ENCODE peak calls at places on chromosomes 5 and 9, in five cellular contexts. Z, C, U, D and Y are unnamed samples.

GRCh38 chr9:23638011-23638410 is 188.0 kb downstream of the ELAVL2 start:
- DNase-seq in C (no peak), U (no peak), Z (no peak), D (no peak), Y (no peak)

GRCh38 chr5:100311811-100312210 is 223.4 kb upstream of the FAM174A start:
- DNase-seq in C (peak; percentile 23), D (no peak), U (no peak), Z (no peak), Y (peak; percentile 1)

GRCh38 chr9:35645736-35646582 is 4.8 kb downstream of the SIT1 start:
- DNase-seq in U (peak; percentile 62), Z (no peak), C (peak; percentile 43), D (no peak), Y (no peak)

GRCh38 chr9:93652604-93653592 is 76.5 kb downstream of the PHF2 start:
- DNase-seq in Z (no peak), D (no peak), C (no peak), U (peak; percentile 33), Y (no peak)

GRCh38 chr5:103224118-103224893 is 34.3 kb upstream of the MACIR start:
- DNase-seq in C (peak; percentile 81), U (no peak), Z (peak; percentile 57), D (peak; percentile 48), Y (peak; percentile 87)

GRCh38 chr9:81317939-81318338 is 371.4 kb downstream of the TLE1 start:
- DNase-seq in Z (no peak), C (no peak), U (no peak), D (no peak), Y (no peak)

GRCh38 chr9:2677927-2678889 is 39.1 kb upstream of the KCNV2 start:
- DNase-seq in U (no peak), D (no peak), Z (no peak), C (no peak), Y (peak; percentile 10)

GRCh38 chr5:97163360-97163764 is 19.7 kb downstream of the RIOK2 start:
- DNase-seq in D (peak; percentile 5), U (no peak), Z (no peak), C (no peak), Y (peak; percentile 43)

GRCh38 chr5:69074664-69075521 is 18.9 kb upstream of the SLC30A5 start:
- DNase-seq in D (no peak), U (no peak), Z (no peak), C (no peak), Y (no peak)